ENCODE peak calls at places on chromosomes 7 and 10, in five cellular contexts. J is choroid plexus epithelial cell, S is foreskin fibroblast, H is transverse colon, C is mesenteric fat pad. X is an unnamed sample.
A peak's percentile ranks its signal among the peaks of the same experiment; 100 is the strongest.

GRCh38 chr10:75508239-75508813 is 76.9 kb downstream of the LRMDA start:
- DNase-seq in S (peak; percentile 51), J (no peak), C (no peak), H (no peak), X (peak; percentile 97)

GRCh38 chr7:24981544-24981951 is 1.6 kb upstream of the OSBPL3 start:
- DNase-seq in C (no peak), S (peak; percentile 79), J (peak; percentile 53), H (peak; percentile 63), X (peak; percentile 70)

GRCh38 chr10:29955308-29955935 is 104.0 kb downstream of the JCAD start:
- DNase-seq in S (peak; percentile 13), H (no peak), J (peak; percentile 91), C (no peak), X (peak; percentile 64)

GRCh38 chr10:113751116-113751728 is at the start of gene PLEKHS1:
- DNase-seq in S (peak; percentile 20), J (no peak), C (no peak), H (no peak), X (no peak)

GRCh38 chr7:50727072-50727471 is 55.6 kb downstream of the GRB10 start:
- DNase-seq in H (no peak), J (peak; percentile 21), S (no peak), C (no peak), X (no peak)

GRCh38 chr7:106018566-106019338 is 55.7 kb downstream of the CDHR3 start:
- DNase-seq in C (peak; percentile 24), J (peak; percentile 35), H (no peak), S (peak; percentile 34), X (peak; percentile 61)

GRCh38 chr7:93551063-93551895 is 23.2 kb downstream of the CALCR start:
- DNase-seq in H (no peak), S (peak; percentile 63), J (peak; percentile 82), C (no peak), X (peak; percentile 27)

GRCh38 chr7:24835643-24836042 is 78.4 kb upstream of the GSDME start:
- DNase-seq in S (no peak), H (no peak), J (no peak), C (no peak), X (no peak)

GRCh38 chr7:26143298-26144044 is 8.5 kb upstream of the NFE2L3 start:
- DNase-seq in S (peak; percentile 57), J (peak; percentile 68), H (no peak), C (no peak), X (peak; percentile 36)

GRCh38 chr7:154503962-154504550 is 451.9 kb downstream of the DPP6 start:
- DNase-seq in H (no peak), C (no peak), S (peak; percentile 32), J (peak; percentile 49), X (peak; percentile 10)

GRCh38 chr7:26178272-26178960 is 22.1 kb downstream of the HNRNPA2B1 start:
- DNase-seq in S (no peak), C (no peak), H (no peak), J (no peak), X (no peak)

GRCh38 chr10:121536271-121536918 is 61.8 kb downstream of the FGFR2 start:
- DNase-seq in H (no peak), J (no peak), C (no peak), S (no peak), X (peak; percentile 44)

GRCh38 chr10:133264455-133264854 is 12.2 kb downstream of the ADAM8 start:
- DNase-seq in S (no peak), C (no peak), J (no peak), H (peak; percentile 70), X (no peak)

GRCh38 chr7:13742126-13742525 is 247.3 kb downstream of the ETV1 start:
- DNase-seq in J (peak; percentile 47), C (no peak), S (peak; percentile 82), H (no peak), X (peak; percentile 95)

GRCh38 chr10:116684781-116685180 is 57.6 kb downstream of the HSPA12A start:
- DNase-seq in C (no peak), S (no peak), J (no peak), H (no peak), X (no peak)

GRCh38 chr7:7177044-7177517 is 5.3 kb upstream of the C1GALT1 start:
- DNase-seq in J (peak; percentile 84), C (no peak), S (peak; percentile 85), H (no peak), X (peak; percentile 90)

GRCh38 chr10:70565556-70566514 is 36.7 kb downstream of the PRF1 start:
- DNase-seq in J (no peak), C (no peak), H (no peak), S (no peak), X (no peak)

GRCh38 chr7:105916603-105917002 is 40.2 kb upstream of the ATXN7L1 start:
- DNase-seq in J (peak; percentile 52), C (no peak), S (peak; percentile 77), H (no peak), X (peak; percentile 36)

GRCh38 chr10:99527526-99528255 is 5.1 kb upstream of the NKX2-3 start:
- DNase-seq in J (no peak), C (no peak), S (no peak), H (no peak), X (no peak)

GRCh38 chr7:42997611-42998010 is 65.4 kb downstream of the MRPL32 start:
- DNase-seq in C (no peak), H (no peak), J (no peak), S (no peak), X (no peak)

GRCh38 chr10:102400598-102401321 is 5.3 kb downstream of the NFKB2 start:
- DNase-seq in S (no peak), H (no peak), J (no peak), C (no peak), X (no peak)

GRCh38 chr10:114489521-114490310 is 85.4 kb upstream of the AFAP1L2 start:
- DNase-seq in S (no peak), C (no peak), H (no peak), J (no peak), X (no peak)

GRCh38 chr10:6667679-6668270 is 87.7 kb upstream of the PRKCQ start:
- DNase-seq in J (peak; percentile 70), C (no peak), S (peak; percentile 72), H (peak; percentile 9), X (peak; percentile 9)

GRCh38 chr10:8133146-8133545 is 78.7 kb downstream of the GATA3 start:
- DNase-seq in C (no peak), S (no peak), J (no peak), H (no peak), X (peak; percentile 49)

GRCh38 chr7:137508437-137509175 is 165.1 kb upstream of the PTN start:
- DNase-seq in J (peak; percentile 85), S (peak; percentile 81), C (no peak), H (no peak), X (peak; percentile 95)

GRCh38 chr7:105691692-105692564 is 110.6 kb upstream of the EFCAB10 start:
- DNase-seq in H (peak; percentile 62), C (no peak), S (peak; percentile 86), J (peak; percentile 95), X (peak; percentile 66)

GRCh38 chr7:148394582-148394981 is 196.0 kb upstream of the C7orf33 start:
- DNase-seq in H (no peak), S (no peak), J (no peak), C (no peak), X (no peak)

GRCh38 chr7:36526720-36527548 is 137.3 kb downstream of the ANLN start:
- DNase-seq in H (no peak), J (peak; percentile 77), C (no peak), S (peak; percentile 75), X (peak; percentile 80)

GRCh38 chr7:19051767-19052375 is 65.6 kb downstream of the TWIST1 start:
- DNase-seq in C (no peak), J (peak; percentile 63), S (peak; percentile 62), H (peak; percentile 18), X (no peak)